ENCODE peak calls at places on chromosomes 1 and 21, in four cellular contexts. D, P, S and V are unnamed samples.

GRCh38 chr1:149845416-149845815 is 54.0 kb upstream of the BOLA1 start:
- DNase-seq in D (no peak), P (no peak), S (no peak), V (no peak)

GRCh38 chr1:150808851-150809250 is 791 bp upstream of the CTSK start:
- DNase-seq in D (no peak), P (no peak), S (no peak), V (no peak)

GRCh38 chr1:227938276-227938675 is 9.5 kb downstream of the WNT9A start:
- DNase-seq in D (no peak), P (no peak), S (peak), V (peak)

GRCh38 chr1:84944767-84945486 is 51.9 kb upstream of the LPAR3 start:
- DNase-seq in D (peak), P (peak), S (peak), V (peak)

GRCh38 chr1:167915528-167916102 is 1.7 kb upstream of the ADCY10 start:
- DNase-seq in D (no peak), P (no peak), S (no peak), V (no peak)

GRCh38 chr1:21339402-21340229 is 49.4 kb upstream of the ECE1 start:
- DNase-seq in D (no peak), P (no peak), S (no peak), V (no peak)

GRCh38 chr1:22529901-22530621 is 33.2 kb upstream of the EPHA8 start:
- DNase-seq in D (no peak), P (peak), S (peak), V (peak)

GRCh38 chr1:27099154-27099903 is 55.6 kb downstream of the SLC9A1 start:
- DNase-seq in D (no peak), P (peak), S (peak), V (peak)

GRCh38 chr21:38439957-38440356 is 58.3 kb downstream of the ERG start:
- DNase-seq in D (no peak), P (no peak), S (no peak), V (no peak)

GRCh38 chr1:32918166-32918565 is 17.0 kb upstream of the TMEM54 start:
- DNase-seq in D (no peak), P (no peak), S (no peak), V (no peak)

GRCh38 chr1:19974822-19975416 is 4.5 kb downstream of the PLA2G2A start:
- DNase-seq in D (peak), P (peak), S (no peak), V (peak)

GRCh38 chr1:961132-961652 is 808 bp downstream of the KLHL17 start:
- DNase-seq in D (no peak), P (no peak), S (no peak), V (no peak)

GRCh38 chr1:216518844-216519627 is 95.8 kb upstream of the USH2A start:
- DNase-seq in D (no peak), P (no peak), S (no peak), V (no peak)

GRCh38 chr1:181033128-181033798 is 520 bp upstream of the MR1 start:
- DNase-seq in D (no peak), P (peak), S (peak), V (no peak)

GRCh38 chr1:61888808-61889207 is 146.5 kb downstream of the PATJ start:
- DNase-seq in D (no peak), P (no peak), S (no peak), V (no peak)

GRCh38 chr1:200724064-200724463 is 14.6 kb upstream of the CAMSAP2 start:
- DNase-seq in D (no peak), P (no peak), S (no peak), V (no peak)

GRCh38 chr21:41781047-41781405 is 14.2 kb upstream of the RIPK4 start:
- DNase-seq in D (no peak), P (no peak), S (no peak), V (no peak)

DNA sequence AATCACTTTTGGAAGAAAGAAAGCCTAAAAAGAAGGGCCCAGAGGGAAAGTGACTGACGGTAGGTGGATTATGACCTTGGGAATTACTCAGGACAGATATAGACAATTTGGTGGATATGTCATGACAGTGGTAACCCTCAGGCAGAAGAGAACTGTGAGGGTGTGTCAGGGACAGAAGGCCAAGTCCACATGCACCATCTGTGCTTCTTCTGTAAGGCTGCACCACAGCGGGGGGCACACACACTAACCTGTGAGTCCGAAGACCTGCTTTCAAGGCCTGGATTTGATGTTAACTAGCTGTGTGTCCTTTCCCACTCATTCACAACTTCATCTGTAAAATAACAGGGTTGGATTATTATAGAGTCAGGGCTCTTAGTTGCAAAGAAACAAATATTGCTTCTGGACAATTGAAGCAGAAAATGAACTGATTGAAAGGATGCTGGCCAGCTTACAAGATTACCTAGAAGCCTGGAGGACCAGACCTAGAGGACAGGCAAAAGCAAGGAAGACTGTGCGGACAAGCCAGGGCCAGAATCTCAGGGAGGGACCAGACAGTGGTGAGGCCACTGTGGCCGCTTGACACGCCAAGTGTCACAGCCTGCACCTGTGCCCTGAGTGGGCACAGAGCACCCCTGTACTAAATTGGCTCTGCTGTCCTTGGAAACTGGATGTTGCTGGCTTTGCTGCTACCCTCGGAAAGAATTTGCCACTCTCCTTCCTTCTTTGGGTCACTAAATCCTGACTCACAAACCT is 34.7 kb upstream of the USP24 start:
- DNase-seq in D (no peak), P (no peak), S (no peak), V (no peak)
- H3K27ac ChIP-seq in D (no peak), P (peak), S (no peak), V (no peak)

GRCh38 chr1:153430166-153430553 is 13.8 kb downstream of the S100A7A start:
- DNase-seq in D (no peak), P (no peak), S (no peak), V (no peak)
- H3K4me3 ChIP-seq in D (no peak), P (no peak), S (no peak), V (no peak)

DNA sequence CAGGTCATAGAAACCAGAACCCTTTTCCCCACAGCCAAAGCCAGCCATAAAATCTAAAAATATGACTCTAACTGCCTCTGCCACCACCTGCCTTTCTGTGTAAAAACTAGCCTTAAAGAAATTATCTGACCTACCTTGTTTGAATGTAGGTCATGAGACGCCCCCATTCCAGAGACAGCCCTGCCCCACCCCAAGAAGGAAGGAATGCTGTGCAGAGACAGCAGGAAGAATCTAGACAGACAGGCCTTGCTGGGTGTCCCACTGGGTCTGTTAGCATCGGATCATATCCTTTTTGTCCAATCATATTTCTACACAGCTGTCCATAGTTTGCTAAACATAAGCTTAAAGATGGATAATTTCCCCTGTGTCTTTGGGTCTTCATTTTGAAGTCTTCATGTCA is 128.4 kb upstream of the RAB4A start:
- DNase-seq in D (no peak), P (no peak), S (no peak), V (no peak)
- H3K27ac ChIP-seq in D (no peak), P (no peak), S (no peak), V (no peak)

DNA sequence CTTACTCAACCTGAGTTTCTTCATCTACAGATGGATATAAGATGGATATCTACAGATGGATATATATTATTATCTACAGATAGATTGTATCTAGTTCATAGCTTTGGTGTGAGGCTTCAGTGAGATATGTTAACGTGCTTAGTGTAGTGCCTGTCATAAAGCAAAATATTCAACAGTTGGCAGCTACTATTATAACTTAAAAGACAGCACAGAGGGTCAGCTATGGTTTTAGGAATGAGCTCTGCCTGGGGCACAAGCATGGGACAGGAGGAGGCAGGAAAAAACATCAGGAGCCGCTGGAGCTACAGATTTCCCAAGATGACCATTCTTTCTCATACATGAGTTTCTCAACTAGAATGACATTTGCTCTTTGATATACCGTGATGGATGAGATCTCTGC is 1.3 kb upstream of the CYB5R1 start:
- DNase-seq in D (no peak), P (no peak), S (no peak), V (no peak)
- H3K4me3 ChIP-seq in D (no peak), P (no peak), S (no peak), V (peak)

DNA sequence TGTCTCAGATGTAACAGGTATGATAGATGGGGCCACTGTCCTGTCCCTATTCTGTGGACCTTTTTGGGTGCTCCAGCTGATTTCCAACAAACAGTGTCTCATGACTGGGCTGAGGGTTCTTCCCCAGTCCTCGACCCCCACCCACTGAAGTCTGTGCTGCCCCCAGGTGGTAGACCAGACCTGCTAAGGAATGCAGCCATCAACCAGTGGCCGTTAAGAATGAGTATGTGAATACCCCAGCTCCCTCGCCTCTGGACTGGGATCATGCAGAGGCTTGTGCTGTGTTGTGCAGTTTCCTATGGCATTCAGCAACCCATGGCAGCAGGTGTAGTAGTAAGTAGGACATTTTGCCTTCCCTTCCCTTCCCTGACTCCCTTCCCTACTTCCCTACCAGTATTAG is 183.1 kb upstream of the KAZN start:
- DNase-seq in D (no peak), P (no peak), S (no peak), V (no peak)
- H3K27ac ChIP-seq in D (no peak), P (no peak), S (no peak), V (no peak)

GRCh38 chr21:44907966-44908364 is 12.7 kb downstream of the ITGB2 start:
- DNase-seq in D (no peak), P (peak), S (peak), V (no peak)
- H3K4me3 ChIP-seq in D (no peak), P (no peak), S (no peak), V (peak)

DNA sequence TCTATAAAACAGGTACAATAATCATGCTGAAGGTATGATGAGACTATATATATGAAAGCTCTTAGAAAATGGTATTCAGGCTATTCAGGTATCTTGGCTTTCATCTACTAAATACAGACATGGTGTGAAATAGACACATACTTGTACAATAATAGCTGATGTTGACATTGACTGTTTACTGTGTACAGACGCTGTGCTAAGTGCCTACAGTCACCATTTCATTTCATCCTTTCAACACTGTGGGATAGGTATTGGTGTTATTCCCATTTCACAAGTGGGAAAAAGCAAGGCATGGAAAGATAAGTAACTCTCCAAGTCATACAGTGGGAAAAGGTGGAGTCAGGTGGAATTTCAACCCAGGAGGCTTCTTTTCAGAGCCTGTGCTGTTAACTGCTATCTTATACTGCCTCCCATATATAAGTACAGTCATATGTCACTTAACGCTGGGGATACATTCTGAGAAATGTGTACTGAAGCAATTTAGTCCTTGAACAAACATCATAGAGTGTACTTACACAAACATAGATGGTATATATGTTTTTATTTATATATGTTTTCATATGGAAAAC is 49.5 kb upstream of the ATP1A1 start:
- DNase-seq in D (no peak), P (no peak), S (no peak), V (no peak)
- H3K27ac ChIP-seq in D (peak), P (no peak), S (no peak), V (no peak)